ENCODE peak calls at places on chromosomes 13 and 19, in four cellular contexts. One of them, this sample, is unnamed.

GRCh38 chr19:40266111-40266510 is 19.0 kb downstream of the AKT2 start:
- DNase-seq in AG04449: no peak
- DNase-seq in endothelial cell: no peak
- DNase-seq in type B pancreatic cell: no peak
- DNase-seq in this sample: no peak

GRCh38 chr13:98370806-98371553 is 193.9 kb upstream of the RNF113B start:
- DNase-seq in AG04449: peak
- DNase-seq in endothelial cell: no peak
- DNase-seq in type B pancreatic cell: no peak
- DNase-seq in this sample: no peak

GRCh38 chr19:2613507-2614295 is 88.8 kb downstream of the GNG7 start:
- DNase-seq in AG04449: no peak
- DNase-seq in endothelial cell: peak
- DNase-seq in type B pancreatic cell: no peak
- DNase-seq in this sample: no peak

GRCh38 chr13:99555149-99555548 is 53.9 kb downstream of the TM9SF2 start:
- DNase-seq in AG04449: no peak
- DNase-seq in endothelial cell: no peak
- DNase-seq in type B pancreatic cell: no peak
- DNase-seq in this sample: no peak

GRCh38 chr19:29293292-29293691 is 80.3 kb upstream of the UQCRFS1 start:
- DNase-seq in AG04449: no peak
- DNase-seq in endothelial cell: no peak
- DNase-seq in type B pancreatic cell: no peak
- DNase-seq in this sample: no peak

GRCh38 chr13:40026741-40027140 is 371.3 kb downstream of the COG6 start:
- DNase-seq in AG04449: no peak
- DNase-seq in endothelial cell: no peak
- DNase-seq in type B pancreatic cell: no peak
- DNase-seq in this sample: no peak

GRCh38 chr13:44148159-44148929 is 225.3 kb upstream of the SERP2 start:
- DNase-seq in AG04449: no peak
- DNase-seq in endothelial cell: no peak
- DNase-seq in type B pancreatic cell: no peak
- DNase-seq in this sample: no peak

GRCh38 chr19:52086481-52086880 is 9.1 kb downstream of the ZNF841 start:
- DNase-seq in AG04449: no peak
- DNase-seq in endothelial cell: no peak
- DNase-seq in type B pancreatic cell: no peak
- DNase-seq in this sample: no peak

GRCh38 chr13:113357529-113357928 is 6.4 kb downstream of the GRTP1 start:
- DNase-seq in AG04449: peak
- DNase-seq in endothelial cell: no peak
- DNase-seq in type B pancreatic cell: no peak
- DNase-seq in this sample: no peak

GRCh38 chr19:28242317-28242927 is 970.5 kb downstream of the UQCRFS1 start:
- DNase-seq in AG04449: no peak
- DNase-seq in endothelial cell: peak
- DNase-seq in type B pancreatic cell: peak
- DNase-seq in this sample: no peak

GRCh38 chr19:45296365-45296764 is 26.3 kb downstream of the CKM start:
- DNase-seq in AG04449: no peak
- DNase-seq in endothelial cell: no peak
- DNase-seq in type B pancreatic cell: no peak
- DNase-seq in this sample: no peak
- TF ChIP-seq CTCF in AG04449: no peak
- TF ChIP-seq CTCF in endothelial cell: no peak
- TF ChIP-seq CTCF in type B pancreatic cell: no peak
- TF ChIP-seq CTCF in this sample: no peak

GRCh38 chr13:48624016-48624415 is 29.7 kb upstream of the CYSLTR2 start:
- DNase-seq in AG04449: no peak
- DNase-seq in endothelial cell: no peak
- DNase-seq in type B pancreatic cell: no peak
- DNase-seq in this sample: no peak
- TF ChIP-seq CTCF in AG04449: no peak
- TF ChIP-seq CTCF in endothelial cell: no peak
- TF ChIP-seq CTCF in type B pancreatic cell: no peak
- TF ChIP-seq CTCF in this sample: no peak

GRCh38 chr19:12782424-12783225 is 7.3 kb upstream of the HOOK2 start:
- DNase-seq in AG04449: no peak
- DNase-seq in endothelial cell: peak
- DNase-seq in type B pancreatic cell: no peak
- DNase-seq in this sample: no peak
- TF ChIP-seq CTCF in AG04449: peak
- TF ChIP-seq CTCF in endothelial cell: no peak
- TF ChIP-seq CTCF in type B pancreatic cell: peak
- TF ChIP-seq CTCF in this sample: no peak

GRCh38 chr13:59476376-59476775 is 687.4 kb downstream of the DIAPH3 start:
- DNase-seq in AG04449: no peak
- DNase-seq in endothelial cell: no peak
- DNase-seq in type B pancreatic cell: no peak
- DNase-seq in this sample: no peak

GRCh38 chr13:59478908-59479307 is 684.8 kb downstream of the DIAPH3 start:
- DNase-seq in AG04449: no peak
- DNase-seq in endothelial cell: no peak
- DNase-seq in type B pancreatic cell: no peak
- DNase-seq in this sample: no peak

GRCh38 chr13:59479629-59480028 is 684.1 kb downstream of the DIAPH3 start:
- DNase-seq in AG04449: no peak
- DNase-seq in endothelial cell: no peak
- DNase-seq in type B pancreatic cell: no peak
- DNase-seq in this sample: no peak

GRCh38 chr13:59475911-59476310 is 687.8 kb downstream of the DIAPH3 start:
- DNase-seq in AG04449: no peak
- DNase-seq in endothelial cell: no peak
- DNase-seq in type B pancreatic cell: no peak
- DNase-seq in this sample: no peak

DNA sequence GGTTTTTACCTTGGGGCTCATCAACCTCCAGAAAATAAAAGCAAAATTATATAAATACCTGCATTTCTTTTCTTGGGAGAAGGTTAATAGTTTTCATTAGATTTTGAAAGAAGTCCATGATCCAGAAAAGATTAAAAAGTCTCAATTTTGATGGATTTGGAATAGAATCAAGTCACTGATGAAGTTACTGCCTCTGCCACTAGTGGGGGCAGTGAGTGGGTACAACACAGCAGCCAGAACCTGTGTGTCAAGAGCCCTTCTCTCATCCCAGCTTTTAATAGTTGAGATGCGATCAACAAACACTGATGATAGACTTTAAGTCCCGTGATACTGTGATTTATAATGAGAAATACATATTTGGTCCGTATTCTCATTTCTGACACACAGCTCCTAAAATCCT is 686.7 kb downstream of the DIAPH3 start:
- DNase-seq in AG04449: no peak
- DNase-seq in endothelial cell: no peak
- DNase-seq in type B pancreatic cell: no peak
- DNase-seq in this sample: no peak
- TF ChIP-seq CTCF in AG04449: no peak
- TF ChIP-seq CTCF in endothelial cell: peak
- TF ChIP-seq CTCF in type B pancreatic cell: peak
- TF ChIP-seq CTCF in this sample: peak

GRCh38 chr13:24539500-24540165 is 27.1 kb upstream of the PARP4 start:
- DNase-seq in AG04449: no peak
- DNase-seq in endothelial cell: no peak
- DNase-seq in type B pancreatic cell: no peak
- DNase-seq in this sample: no peak

GRCh38 chr13:24541127-24541475 is 28.5 kb upstream of the PARP4 start:
- DNase-seq in AG04449: no peak
- DNase-seq in endothelial cell: peak
- DNase-seq in type B pancreatic cell: no peak
- DNase-seq in this sample: no peak

GRCh38 chr13:24540236-24541126 is 27.9 kb upstream of the PARP4 start:
- DNase-seq in AG04449: no peak
- DNase-seq in endothelial cell: peak
- DNase-seq in type B pancreatic cell: no peak
- DNase-seq in this sample: no peak
- TF ChIP-seq CTCF in AG04449: peak
- TF ChIP-seq CTCF in endothelial cell: peak
- TF ChIP-seq CTCF in type B pancreatic cell: peak
- TF ChIP-seq CTCF in this sample: peak

GRCh38 chr13:27120011-27120410 is 51.6 kb downstream of the USP12 start:
- DNase-seq in AG04449: no peak
- DNase-seq in endothelial cell: no peak
- DNase-seq in type B pancreatic cell: no peak
- DNase-seq in this sample: no peak
- TF ChIP-seq CTCF in AG04449: no peak
- TF ChIP-seq CTCF in endothelial cell: no peak
- TF ChIP-seq CTCF in type B pancreatic cell: no peak
- TF ChIP-seq CTCF in this sample: no peak

GRCh38 chr13:51729853-51730553 is 74.0 kb downstream of the DHRS12 start:
- DNase-seq in AG04449: peak
- DNase-seq in endothelial cell: no peak
- DNase-seq in type B pancreatic cell: no peak
- DNase-seq in this sample: no peak
- TF ChIP-seq CTCF in AG04449: no peak
- TF ChIP-seq CTCF in endothelial cell: no peak
- TF ChIP-seq CTCF in type B pancreatic cell: no peak
- TF ChIP-seq CTCF in this sample: no peak

GRCh38 chr13:59771272-59771671 is 392.5 kb downstream of the DIAPH3 start:
- DNase-seq in AG04449: no peak
- DNase-seq in endothelial cell: no peak
- DNase-seq in type B pancreatic cell: no peak
- DNase-seq in this sample: no peak
- TF ChIP-seq CTCF in AG04449: peak
- TF ChIP-seq CTCF in endothelial cell: peak
- TF ChIP-seq CTCF in type B pancreatic cell: peak
- TF ChIP-seq CTCF in this sample: peak